ENCODE peak calls at places on chromosomes 16 and 17, in five cellular contexts. Q is Karpas-422; H is ELR; A is tibial artery; C is stimulated activated CD4-positive, alpha-beta T cell treated with anti-CD3 and anti-CD28 coated beads, Interleukin-15, amount 100 ng/mL, for 48 hours. Y is an unnamed sample.

GRCh38 chr17:82962163-82962720 is 117.2 kb upstream of the METRNL start:
- DNase-seq in Q (no peak), H (peak), A (no peak), C (no peak), Y (no peak)

GRCh38 chr16:89386337-89386736 is 104.0 kb downstream of the ANKRD11 start:
- DNase-seq in Q (no peak), H (no peak), A (no peak), C (no peak), Y (no peak)

GRCh38 chr17:76538281-76538931 is 897 bp upstream of the CYGB start:
- DNase-seq in Q (no peak), H (no peak), A (no peak), C (no peak), Y (no peak)

GRCh38 chr16:19677403-19677802 is 40.6 kb downstream of the KNOP1 start:
- DNase-seq in Q (no peak), H (no peak), A (no peak), C (no peak), Y (no peak)

GRCh38 chr16:57536306-57537193 is at the start of gene CCDC102A:
- DNase-seq in Q (peak), H (no peak), A (no peak), C (no peak), Y (no peak)

GRCh38 chr16:57297856-57298255 is 13.4 kb upstream of the PLLP start:
- DNase-seq in Q (peak), H (no peak), A (no peak), C (no peak), Y (peak)

GRCh38 chr16:76946879-76947278 is 244.1 kb upstream of the MON1B start:
- DNase-seq in Q (no peak), H (peak), A (no peak), C (no peak), Y (peak)

GRCh38 chr16:1048442-1049112 is 24.0 kb upstream of the SSTR5 start:
- DNase-seq in Q (peak), H (no peak), A (no peak), C (no peak), Y (no peak)

GRCh38 chr16:30041841-30042240 is 10.8 kb upstream of the TLCD3B start:
- DNase-seq in Q (peak), H (peak), A (no peak), C (no peak), Y (no peak)

GRCh38 chr17:42548070-42548837 is 4.5 kb upstream of the HSD17B1 start:
- DNase-seq in Q (peak), H (peak), A (no peak), C (peak), Y (no peak)

GRCh38 chr16:3170440-3171180 is 17.4 kb upstream of the OR1F1 start:
- DNase-seq in Q (no peak), H (no peak), A (no peak), C (no peak), Y (no peak)

GRCh38 chr17:29216181-29216580 is 30.5 kb upstream of the CRYBA1 start:
- DNase-seq in Q (no peak), H (no peak), A (no peak), C (no peak), Y (no peak)

GRCh38 chr16:11539635-11540034 is 47.1 kb downstream of the LITAF start:
- DNase-seq in Q (peak), H (no peak), A (no peak), C (no peak), Y (no peak)

GRCh38 chr16:69402448-69402847 is 16.6 kb upstream of the TERF2 start:
- DNase-seq in Q (peak), H (no peak), A (no peak), C (no peak), Y (no peak)

GRCh38 chr17:59476413-59476812 is 89.0 kb upstream of the DHX40 start:
- DNase-seq in Q (no peak), H (no peak), A (no peak), C (no peak), Y (no peak)

GRCh38 chr17:48484850-48485249 is 46.0 kb downstream of the HOXB1 start:
- DNase-seq in Q (no peak), H (peak), A (no peak), C (no peak), Y (no peak)

GRCh38 chr17:60354223-60354622 is 37.7 kb downstream of the USP32 start:
- DNase-seq in Q (no peak), H (peak), A (no peak), C (no peak), Y (no peak)

GRCh38 chr16:49986351-49987124 is 38.5 kb upstream of the CNEP1R1 start:
- DNase-seq in Q (no peak), H (no peak), A (no peak), C (no peak), Y (no peak)

GRCh38 chr17:20066253-20066652 is 57.1 kb downstream of the SPECC1 start:
- DNase-seq in Q (no peak), H (peak), A (peak), C (no peak), Y (no peak)

GRCh38 chr17:69485901-69486643 is 71.6 kb downstream of the MAP2K6 start:
- DNase-seq in Q (peak), H (peak), A (no peak), C (no peak), Y (no peak)